ENCODE peak calls at places on chromosomes 12 and 14, in nine cellular contexts. F is GM20000, N is psoas muscle, V is spleen, U is fibroblast of pulmonary artery, J is astrocyte of the cerebellum, G is HCT116, L is cardiac muscle cell, I is astrocyte. B is an unnamed sample.

GRCh38 chr12:132662901-132663755 is 24.0 kb downstream of the POLE start:
- DNase-seq in J (no peak), V (no peak), F (no peak), G (no peak), U (no peak), I (no peak), L (no peak), N (no peak), B (no peak)

GRCh38 chr12:121465921-121466799 is 66.2 kb downstream of the RNF34 start:
- DNase-seq in V (peak), N (peak), J (no peak), L (peak), G (no peak), F (peak), U (peak), I (no peak), B (no peak)

GRCh38 chr14:28773917-28774691 is 7.5 kb downstream of the FOXG1 start:
- DNase-seq in V (no peak), N (peak), L (peak), G (no peak), J (peak), U (peak), I (peak), F (no peak), B (no peak)

GRCh38 chr12:71900091-71900490 is 38.6 kb upstream of the TPH2 start:
- DNase-seq in V (no peak), G (no peak), U (peak), I (peak), N (no peak), J (no peak), L (peak), F (no peak), B (no peak)

GRCh38 chr14:64541261-64541970 is 875 bp downstream of the HSPA2 start:
- DNase-seq in G (no peak), U (no peak), V (peak), L (no peak), N (no peak), I (no peak), J (no peak), F (no peak), B (no peak)

GRCh38 chr14:69996197-69996596 is 117.0 kb downstream of the SMOC1 start:
- DNase-seq in G (no peak), I (peak), J (no peak), N (no peak), V (no peak), U (peak), F (no peak), L (peak), B (no peak)

GRCh38 chr12:112170376-112170775 is 45.0 kb downstream of the TRAFD1 start:
- DNase-seq in J (no peak), L (peak), U (peak), N (no peak), V (peak), G (no peak), I (no peak), F (peak), B (no peak)

GRCh38 chr14:75306917-75307699 is 28.5 kb downstream of the FOS start:
- DNase-seq in I (no peak), V (no peak), N (no peak), J (no peak), G (peak), F (peak), U (no peak), L (no peak), B (no peak)

GRCh38 chr14:24317141-24317927 is 6.0 kb downstream of the LTB4R start:
- DNase-seq in L (peak), N (no peak), V (no peak), G (no peak), F (no peak), U (no peak), J (no peak), I (peak), B (no peak)

GRCh38 chr12:10940389-10940788 is 1.3 kb upstream of the TAS2R14 start:
- DNase-seq in J (peak), I (peak), U (peak), G (no peak), N (no peak), L (peak), V (no peak), F (no peak), B (peak)

GRCh38 chr14:69675877-69676416 is 64.6 kb downstream of the SUSD6 start:
- DNase-seq in F (peak), J (no peak), V (no peak), I (no peak), L (no peak), N (no peak), U (no peak), G (no peak), B (no peak)

GRCh38 chr12:47636908-47637780 is 68.7 kb downstream of the RPAP3 start:
- DNase-seq in J (no peak), U (peak), N (peak), L (peak), G (peak), F (no peak), I (no peak), V (peak), B (no peak)

GRCh38 chr12:52912711-52913423 is 8.0 kb upstream of the KRT8 start:
- DNase-seq in I (no peak), J (no peak), V (no peak), N (no peak), G (no peak), F (no peak), L (no peak), U (no peak), B (no peak)

GRCh38 chr14:53331247-53331646 is 178.1 kb upstream of the DDHD1 start:
- DNase-seq in L (peak), U (peak), V (no peak), F (no peak), N (no peak), I (peak), G (no peak), J (no peak), B (peak)

GRCh38 chr12:40534828-40535227 is 157.4 kb upstream of the CNTN1 start:
- DNase-seq in F (no peak), N (no peak), L (no peak), J (no peak), U (no peak), I (no peak), G (no peak), V (no peak), B (no peak)

GRCh38 chr14:54669759-54670630 is 103.1 kb downstream of the SAMD4A start:
- DNase-seq in F (no peak), N (peak), U (peak), I (peak), V (no peak), J (peak), G (no peak), L (peak), B (peak)

GRCh38 chr14:54902521-54903420 is at the start of gene GCH1:
- DNase-seq in L (peak), V (peak), U (peak), N (peak), G (peak), J (no peak), F (peak), I (peak), B (no peak)

GRCh38 chr14:71208702-71209357 is 301.6 kb downstream of the PCNX1 start:
- DNase-seq in L (no peak), J (no peak), G (no peak), U (no peak), F (no peak), N (no peak), I (no peak), V (no peak), B (no peak)

GRCh38 chr14:95541932-95542554 is 7.2 kb downstream of the GLRX5 start:
- DNase-seq in N (no peak), L (no peak), V (no peak), J (no peak), G (no peak), I (no peak), F (no peak), U (no peak), B (no peak)

GRCh38 chr12:65902504-65902903 is 78.2 kb downstream of the HMGA2 start:
- DNase-seq in L (peak), F (peak), N (no peak), J (no peak), V (no peak), I (peak), G (no peak), U (peak), B (no peak)

GRCh38 chr12:22321620-22322019 is 12.9 kb downstream of the ST8SIA1 start:
- DNase-seq in N (peak), G (no peak), V (peak), J (no peak), U (peak), L (peak), F (no peak), I (no peak), B (no peak)

GRCh38 chr14:69658664-69659261 is 47.4 kb downstream of the SUSD6 start:
- DNase-seq in V (no peak), G (no peak), J (no peak), U (peak), N (no peak), L (no peak), I (peak), F (no peak), B (no peak)

GRCh38 chr14:24138396-24139271 is 2.6 kb downstream of the PSME1 start:
- DNase-seq in F (no peak), N (no peak), L (no peak), U (no peak), G (no peak), V (peak), J (no peak), I (no peak), B (no peak)

GRCh38 chr12:3123729-3124128 is 46.5 kb downstream of the TSPAN9 start:
- DNase-seq in I (peak), F (no peak), L (no peak), U (peak), J (no peak), V (no peak), G (no peak), N (no peak), B (no peak)

GRCh38 chr12:4331842-4332241 is 10.8 kb downstream of the TIGAR start:
- DNase-seq in G (no peak), F (no peak), L (no peak), N (no peak), V (no peak), I (no peak), U (no peak), J (no peak), B (no peak)

GRCh38 chr14:54556535-54556934 is 10.4 kb upstream of the SAMD4A start:
- DNase-seq in U (no peak), I (no peak), L (peak), V (no peak), G (no peak), N (peak), F (no peak), J (no peak), B (no peak)

GRCh38 chr12:53053223-53054111 is 3.6 kb downstream of the TNS2 start:
- DNase-seq in V (peak), I (no peak), J (no peak), G (peak), U (no peak), F (no peak), L (peak), N (no peak), B (no peak)

GRCh38 chr12:121711925-121712461 is 559 bp upstream of the TMEM120B start:
- DNase-seq in J (no peak), G (no peak), I (no peak), N (peak), U (peak), F (peak), L (peak), V (peak), B (no peak)

GRCh38 chr12:2902287-2902880 is 11.7 kb downstream of the TULP3 start:
- DNase-seq in V (no peak), J (no peak), F (no peak), U (peak), L (peak), N (no peak), I (peak), G (no peak), B (no peak)

GRCh38 chr14:77707724-77708408 is at the start of the genes ALKBH1 and SLIRP:
- DNase-seq in F (peak), J (peak), N (peak), V (peak), I (peak), U (peak), G (peak), L (peak), B (peak)

GRCh38 chr12:115553622-115554021 is 723.9 kb downstream of the MED13L start:
- DNase-seq in F (no peak), N (no peak), U (no peak), V (no peak), G (no peak), L (no peak), I (no peak), J (no peak), B (no peak)

GRCh38 chr12:75662501-75663159 is 151.2 kb upstream of the KRR1 start:
- DNase-seq in I (no peak), F (no peak), G (no peak), J (no peak), N (no peak), U (no peak), L (no peak), V (no peak), B (no peak)

GRCh38 chr12:124992874-124993567 is 424 bp upstream of the BRI3BP start:
- DNase-seq in N (no peak), G (peak), I (peak), V (peak), U (peak), L (peak), J (no peak), F (peak), B (no peak)

GRCh38 chr14:66596241-66596985 is 88.5 kb downstream of the GPHN start:
- DNase-seq in V (no peak), G (no peak), F (no peak), L (no peak), J (no peak), N (no peak), I (no peak), U (no peak), B (no peak)

GRCh38 chr12:30598889-30599288 is 96.8 kb downstream of the IPO8 start:
- DNase-seq in N (no peak), L (peak), F (no peak), V (no peak), I (peak), G (no peak), J (no peak), U (peak), B (no peak)

GRCh38 chr12:104793968-104794367 is 164.1 kb downstream of the SLC41A2 start:
- DNase-seq in F (no peak), J (no peak), G (no peak), U (no peak), V (no peak), I (no peak), L (no peak), N (no peak), B (no peak)

GRCh38 chr12:39062266-39062996 is 157.0 kb upstream of the CPNE8 start:
- DNase-seq in J (no peak), F (no peak), I (no peak), G (no peak), V (no peak), L (no peak), U (no peak), N (no peak), B (no peak)

GRCh38 chr12:44851586-44851985 is 24.5 kb downstream of the NELL2 start:
- DNase-seq in I (no peak), N (no peak), J (no peak), G (no peak), L (no peak), V (no peak), U (no peak), F (no peak), B (no peak)

GRCh38 chr12:55840581-55841351 is 2.0 kb downstream of the MMP19 start:
- DNase-seq in G (no peak), F (no peak), U (no peak), L (no peak), I (no peak), V (no peak), N (no peak), J (no peak), B (no peak)

GRCh38 chr12:5430639-5431603 is 987 bp upstream of the NTF3 start:
- DNase-seq in L (no peak), G (no peak), U (no peak), V (no peak), F (no peak), J (no peak), N (no peak), I (no peak), B (no peak)

GRCh38 chr12:108525681-108526080 is 10.6 kb downstream of the FICD start:
- DNase-seq in J (no peak), I (peak), F (no peak), U (no peak), G (no peak), V (no peak), L (no peak), N (no peak), B (no peak)

GRCh38 chr12:108532061-108532848 is 17.2 kb downstream of the FICD start:
- DNase-seq in G (no peak), I (no peak), N (no peak), F (no peak), U (no peak), J (no peak), L (no peak), V (no peak), B (no peak)

GRCh38 chr12:108530141-108530540 is 15.1 kb downstream of the FICD start:
- DNase-seq in U (no peak), G (no peak), F (no peak), L (no peak), V (no peak), J (no peak), I (no peak), N (no peak), B (no peak)

GRCh38 chr12:108523365-108523764 is 8.3 kb downstream of the FICD start:
- DNase-seq in V (no peak), G (no peak), J (no peak), U (no peak), L (no peak), F (no peak), I (no peak), N (no peak), B (no peak)

GRCh38 chr12:108526482-108527234 is 11.6 kb downstream of the FICD start:
- DNase-seq in V (no peak), I (peak), G (no peak), F (peak), L (peak), N (no peak), U (peak), J (peak), B (no peak)
- TF ChIP-seq CTCF in V (no peak), I (peak), G (no peak), F (no peak), L (no peak), N (no peak), U (no peak), J (peak), B (peak)

DNA sequence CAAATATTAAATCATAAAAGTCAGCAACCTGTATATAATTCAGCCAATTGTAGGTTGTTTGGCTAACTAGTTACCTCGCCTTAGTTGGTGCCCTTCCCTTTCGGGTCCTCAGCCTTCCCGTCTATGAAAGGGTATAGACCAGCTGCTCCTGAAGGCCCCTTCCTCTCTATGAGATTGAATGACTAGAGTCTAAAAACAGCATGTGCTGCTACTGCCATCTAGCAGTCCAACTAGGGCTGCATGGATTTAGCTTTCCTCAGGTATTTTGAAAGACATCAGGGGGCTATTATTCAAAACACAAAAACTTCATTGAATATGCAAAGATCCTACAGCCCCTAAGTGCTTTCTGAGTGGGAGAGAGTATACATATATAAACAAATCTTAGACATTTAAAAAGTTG is 37.0 kb upstream of the TMEM263 start:
- DNase-seq in V (no peak), L (peak), G (peak), I (no peak), F (no peak), U (peak), N (no peak), J (peak), B (no peak)
- TF ChIP-seq CTCF in V (no peak), L (peak), G (peak), I (peak), F (peak), U (peak), N (no peak), J (peak), B (peak)

GRCh38 chr12:111150476-111150875 is 218.4 kb downstream of the PHETA1 start:
- DNase-seq in I (no peak), L (no peak), V (peak), G (no peak), N (no peak), U (no peak), J (no peak), F (no peak), B (no peak)

GRCh38 chr12:111150894-111151293 is 218.0 kb downstream of the PHETA1 start:
- DNase-seq in U (no peak), V (no peak), G (no peak), I (no peak), N (no peak), J (no peak), F (no peak), L (no peak), B (no peak)

GRCh38 chr12:111148005-111148404 is 220.9 kb downstream of the PHETA1 start:
- DNase-seq in N (no peak), G (no peak), F (no peak), I (no peak), L (no peak), V (peak), U (no peak), J (no peak), B (no peak)

GRCh38 chr12:111151441-111151840 is 217.5 kb downstream of the PHETA1 start:
- DNase-seq in U (no peak), F (no peak), N (no peak), J (no peak), L (no peak), G (no peak), V (peak), I (no peak), B (no peak)

GRCh38 chr12:111149299-111149698 is 219.6 kb downstream of the PHETA1 start:
- DNase-seq in V (peak), G (no peak), I (no peak), F (no peak), J (no peak), N (no peak), U (no peak), L (no peak), B (no peak)
- TF ChIP-seq CTCF in V (no peak), G (no peak), I (no peak), F (no peak), J (no peak), N (no peak), U (no peak), L (peak), B (no peak)

GRCh38 chr12:122886161-122886560 is 9.8 kb downstream of the VPS37B start:
- DNase-seq in U (no peak), F (no peak), G (no peak), V (no peak), I (no peak), N (no peak), J (no peak), L (no peak), B (no peak)
- TF ChIP-seq CTCF in U (no peak), F (no peak), G (no peak), V (no peak), I (no peak), N (no peak), J (no peak), L (no peak), B (no peak)

DNA sequence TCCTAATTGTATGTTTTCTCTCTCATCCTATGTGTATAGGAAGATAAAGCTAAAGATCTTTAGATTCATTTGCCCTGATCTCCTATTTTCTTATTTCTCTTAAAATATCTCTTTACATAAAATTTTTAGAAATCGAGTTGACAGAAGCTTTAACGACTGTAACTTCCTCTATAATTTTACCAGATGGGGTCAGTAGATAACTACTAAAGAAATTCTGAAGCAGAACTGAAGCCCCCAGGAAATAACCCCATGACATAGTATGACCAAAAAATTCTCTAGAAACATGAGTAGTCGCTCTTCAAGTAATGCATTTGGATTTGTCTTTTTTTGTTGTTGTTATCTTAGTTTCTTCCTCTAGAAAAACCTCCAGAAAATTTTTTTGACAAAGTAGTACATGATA is 288.0 kb downstream of the ERC1 start:
- DNase-seq in I (no peak), U (no peak), F (no peak), J (no peak), G (no peak), L (no peak), N (no peak), V (no peak), B (no peak)
- TF ChIP-seq CTCF in I (no peak), U (no peak), F (no peak), J (peak), G (no peak), L (no peak), N (peak), V (no peak), B (no peak)

GRCh38 chr12:9064201-9064814 is 51.4 kb downstream of the A2M start:
- DNase-seq in U (peak), J (no peak), F (peak), N (peak), L (peak), G (peak), V (peak), I (peak), B (no peak)
- TF ChIP-seq CTCF in U (peak), J (peak), F (peak), N (peak), L (no peak), G (peak), V (peak), I (peak), B (peak)

GRCh38 chr14:22471545-22472121 is 117.4 kb downstream of the DAD1 start:
- DNase-seq in I (peak), G (peak), U (peak), V (peak), N (no peak), F (no peak), L (peak), J (no peak), B (no peak)
- TF ChIP-seq CTCF in I (peak), G (peak), U (peak), V (peak), N (peak), F (no peak), L (peak), J (peak), B (peak)

B was measured in BJ.